ENCODE peak calls at places on chromosome 13, in six cellular contexts. One of them, this sample, is unnamed.

GRCh38 chr13:94322925-94323324 is 156.6 kb downstream of the DCT start:
- DNase-seq in GM12891: no peak
- DNase-seq in H1: no peak
- DNase-seq in K562: no peak
- DNase-seq in GM12878: no peak
- DNase-seq in HepG2: no peak
- DNase-seq in this sample: no peak

GRCh38 chr13:44449999-44450821 is 76.6 kb downstream of the SERP2 start:
- DNase-seq in HepG2: peak; percentile 42
- DNase-seq in H1: no peak
- DNase-seq in K562: no peak
- DNase-seq in GM12878: no peak
- DNase-seq in GM12891: no peak
- DNase-seq in this sample: no peak

GRCh38 chr13:75173457-75174356 is 308.3 kb downstream of the TBC1D4 start:
- DNase-seq in HepG2: peak; percentile 35
- DNase-seq in GM12878: no peak
- DNase-seq in GM12891: no peak
- DNase-seq in H1: no peak
- DNase-seq in K562: no peak
- DNase-seq in this sample: no peak

GRCh38 chr13:49812806-49813205 is 20.3 kb upstream of the KPNA3 start:
- DNase-seq in GM12878: no peak
- DNase-seq in K562: no peak
- DNase-seq in GM12891: no peak
- DNase-seq in HepG2: peak; percentile 66
- DNase-seq in H1: no peak
- DNase-seq in this sample: no peak

GRCh38 chr13:61664821-61665705 is 249.4 kb upstream of the PCDH20 start:
- DNase-seq in HepG2: peak; percentile 90
- DNase-seq in H1: no peak
- DNase-seq in K562: no peak
- DNase-seq in GM12891: no peak
- DNase-seq in GM12878: no peak
- DNase-seq in this sample: no peak

GRCh38 chr13:114106991-114107685 is 25.3 kb downstream of the RASA3 start:
- DNase-seq in GM12878: no peak
- DNase-seq in H1: no peak
- DNase-seq in K562: no peak
- DNase-seq in GM12891: no peak
- DNase-seq in HepG2: no peak
- DNase-seq in this sample: no peak

GRCh38 chr13:99892189-99892588 is 79.4 kb downstream of the ZIC5 start:
- DNase-seq in GM12878: no peak
- DNase-seq in HepG2: no peak
- DNase-seq in GM12891: no peak
- DNase-seq in K562: no peak
- DNase-seq in H1: peak; percentile 49
- DNase-seq in this sample: no peak

GRCh38 chr13:67474114-67474513 is 244.0 kb upstream of the PCDH9 start:
- DNase-seq in GM12891: no peak
- DNase-seq in GM12878: no peak
- DNase-seq in H1: no peak
- DNase-seq in HepG2: no peak
- DNase-seq in K562: no peak
- DNase-seq in this sample: no peak

GRCh38 chr13:92994056-92994455 is 232.6 kb upstream of the GPC6 start:
- DNase-seq in GM12891: no peak
- DNase-seq in HepG2: no peak
- DNase-seq in GM12878: no peak
- DNase-seq in K562: no peak
- DNase-seq in H1: no peak
- DNase-seq in this sample: no peak

GRCh38 chr13:50078512-50079277 is 63.5 kb downstream of the KCNRG start:
- DNase-seq in K562: no peak
- DNase-seq in GM12891: no peak
- DNase-seq in GM12878: no peak
- DNase-seq in H1: no peak
- DNase-seq in HepG2: no peak
- DNase-seq in this sample: no peak

GRCh38 chr13:99406799-99407201 is 94.5 kb upstream of the TM9SF2 start:
- DNase-seq in K562: no peak
- DNase-seq in GM12878: no peak
- DNase-seq in HepG2: no peak
- DNase-seq in H1: no peak
- DNase-seq in GM12891: no peak
- DNase-seq in this sample: no peak

GRCh38 chr13:86792153-86792651 is 879.0 kb upstream of the SLITRK5 start:
- DNase-seq in H1: no peak
- DNase-seq in HepG2: no peak
- DNase-seq in GM12878: no peak
- DNase-seq in K562: peak; percentile 19
- DNase-seq in GM12891: no peak
- DNase-seq in this sample: no peak

GRCh38 chr13:75771818-75772217 is 135.7 kb downstream of the LMO7 start:
- DNase-seq in GM12878: no peak
- DNase-seq in HepG2: no peak
- DNase-seq in GM12891: no peak
- DNase-seq in K562: no peak
- DNase-seq in H1: no peak
- DNase-seq in this sample: no peak

GRCh38 chr13:85610024-85610423 is 189.2 kb downstream of the SLITRK6 start:
- DNase-seq in GM12878: no peak
- DNase-seq in K562: no peak
- DNase-seq in H1: no peak
- DNase-seq in HepG2: no peak
- DNase-seq in GM12891: no peak
- DNase-seq in this sample: no peak

GRCh38 chr13:25067054-25067453 is 28.9 kb upstream of the PABPC3 start:
- DNase-seq in GM12878: no peak
- DNase-seq in GM12891: no peak
- DNase-seq in K562: no peak
- DNase-seq in H1: no peak
- DNase-seq in HepG2: no peak
- DNase-seq in this sample: no peak

GRCh38 chr13:60591348-60591747 is 194.3 kb downstream of the TDRD3 start:
- DNase-seq in HepG2: no peak
- DNase-seq in K562: no peak
- DNase-seq in GM12891: no peak
- DNase-seq in GM12878: no peak
- DNase-seq in H1: no peak
- DNase-seq in this sample: no peak

GRCh38 chr13:76014618-76015315 is 378.6 kb downstream of the LMO7 start:
- DNase-seq in H1: no peak
- DNase-seq in K562: no peak
- DNase-seq in HepG2: no peak
- DNase-seq in GM12878: no peak
- DNase-seq in GM12891: no peak
- DNase-seq in this sample: no peak

GRCh38 chr13:29605860-29606526 is 10.5 kb upstream of the SLC7A1 start:
- DNase-seq in K562: no peak
- DNase-seq in HepG2: no peak
- DNase-seq in GM12891: no peak
- DNase-seq in GM12878: no peak
- DNase-seq in H1: no peak
- DNase-seq in this sample: no peak

GRCh38 chr13:72379581-72379980 is 347.8 kb downstream of the MZT1 start:
- DNase-seq in H1: no peak
- DNase-seq in K562: no peak
- DNase-seq in HepG2: no peak
- DNase-seq in GM12878: no peak
- DNase-seq in GM12891: no peak
- DNase-seq in this sample: no peak

GRCh38 chr13:101346942-101347728 is 69.2 kb downstream of the NALCN start:
- DNase-seq in K562: no peak
- DNase-seq in GM12891: no peak
- DNase-seq in HepG2: no peak
- DNase-seq in GM12878: no peak
- DNase-seq in H1: no peak
- DNase-seq in this sample: no peak

GRCh38 chr13:108315273-108315672 is 45.8 kb downstream of the TNFSF13B start:
- DNase-seq in K562: peak; percentile 8
- DNase-seq in H1: no peak
- DNase-seq in HepG2: no peak
- DNase-seq in GM12878: peak; percentile 5
- DNase-seq in GM12891: no peak
- DNase-seq in this sample: no peak

GRCh38 chr13:87089391-87089790 is 581.8 kb upstream of the SLITRK5 start:
- DNase-seq in K562: no peak
- DNase-seq in HepG2: no peak
- DNase-seq in H1: no peak
- DNase-seq in GM12878: no peak
- DNase-seq in GM12891: no peak
- DNase-seq in this sample: no peak

GRCh38 chr13:62643007-62643483 is 1227.4 kb upstream of the PCDH20 start:
- DNase-seq in H1: no peak
- DNase-seq in HepG2: peak; percentile 5
- DNase-seq in K562: no peak
- DNase-seq in GM12878: peak; percentile 24
- DNase-seq in GM12891: no peak
- DNase-seq in this sample: no peak

GRCh38 chr13:44710576-44710975 is 134.4 kb upstream of the TSC22D1 start:
- DNase-seq in K562: no peak
- DNase-seq in H1: no peak
- DNase-seq in GM12878: peak; percentile 5
- DNase-seq in GM12891: peak; percentile 25
- DNase-seq in HepG2: no peak
- DNase-seq in this sample: peak; percentile 20

GRCh38 chr13:107713314-107713713 is 502.0 kb downstream of the LIG4 start:
- DNase-seq in GM12878: no peak
- DNase-seq in K562: no peak
- DNase-seq in GM12891: no peak
- DNase-seq in HepG2: no peak
- DNase-seq in H1: no peak
- DNase-seq in this sample: no peak

GRCh38 chr13:45527699-45528462 is 63.1 kb downstream of the COG3 start:
- DNase-seq in HepG2: peak; percentile 77
- DNase-seq in GM12891: no peak
- DNase-seq in GM12878: no peak
- DNase-seq in K562: no peak
- DNase-seq in H1: no peak
- DNase-seq in this sample: no peak

GRCh38 chr13:109088101-109088500 is 458.7 kb downstream of the MYO16 start:
- DNase-seq in K562: no peak
- DNase-seq in H1: no peak
- DNase-seq in GM12878: no peak
- DNase-seq in GM12891: no peak
- DNase-seq in HepG2: no peak
- DNase-seq in this sample: no peak

GRCh38 chr13:45142440-45143345 is 22.4 kb downstream of the GTF2F2 start:
- DNase-seq in H1: no peak
- DNase-seq in GM12891: no peak
- DNase-seq in K562: no peak
- DNase-seq in HepG2: peak; percentile 56
- DNase-seq in GM12878: no peak
- DNase-seq in this sample: no peak

GRCh38 chr13:48299591-48299990 is 4.0 kb upstream of the RB1 start:
- DNase-seq in HepG2: no peak
- DNase-seq in K562: no peak
- DNase-seq in H1: no peak
- DNase-seq in GM12878: no peak
- DNase-seq in GM12891: no peak
- DNase-seq in this sample: no peak

GRCh38 chr13:48302920-48303330 is 626 bp upstream of the RB1 start:
- DNase-seq in K562: no peak
- DNase-seq in GM12878: no peak
- DNase-seq in GM12891: no peak
- DNase-seq in H1: no peak
- DNase-seq in HepG2: no peak
- DNase-seq in this sample: no peak

GRCh38 chr13:48303331-48304131 is at the start of gene RB1:
- DNase-seq in H1: peak; percentile 81
- DNase-seq in K562: peak; percentile 90
- DNase-seq in GM12891: peak; percentile 77
- DNase-seq in HepG2: peak; percentile 80
- DNase-seq in GM12878: peak; percentile 51
- DNase-seq in this sample: peak; percentile 69

GRCh38 chr13:48304132-48304876 is 753 bp downstream of the RB1 start:
- DNase-seq in GM12878: peak; percentile 92
- DNase-seq in HepG2: peak; percentile 30
- DNase-seq in K562: peak; percentile 47
- DNase-seq in H1: no peak
- DNase-seq in GM12891: peak; percentile 54
- DNase-seq in this sample: peak; percentile 45
- TF ChIP-seq TAF1 in GM12878: peak; percentile 63
- TF ChIP-seq TAF1 in HepG2: no peak
- TF ChIP-seq TAF1 in K562: no peak
- TF ChIP-seq TAF1 in H1: no peak
- TF ChIP-seq TAF1 in GM12891: no peak
- TF ChIP-seq TAF1 in this sample: peak; percentile 60

GRCh38 chr13:110914293-110915056 is 394 bp downstream of the ANKRD10 start:
- DNase-seq in GM12891: peak; percentile 67
- DNase-seq in GM12878: no peak
- DNase-seq in K562: peak; percentile 77
- DNase-seq in HepG2: peak; percentile 58
- DNase-seq in H1: peak; percentile 76
- DNase-seq in this sample: peak; percentile 63
- TF ChIP-seq POLR2A in GM12891: no peak
- TF ChIP-seq POLR2A in GM12878: peak; percentile 79
- TF ChIP-seq POLR2A in K562: peak; percentile 83
- TF ChIP-seq POLR2A in HepG2: peak; percentile 88
- TF ChIP-seq POLR2A in H1: peak; percentile 69
- TF ChIP-seq POLR2A in this sample: peak; percentile 22

GRCh38 chr13:112893570-112894422 is 75.2 kb upstream of the MCF2L start:
- DNase-seq in H1: peak; percentile 80
- DNase-seq in K562: peak; percentile 52
- DNase-seq in GM12878: no peak
- DNase-seq in GM12891: peak; percentile 75
- DNase-seq in HepG2: peak; percentile 76
- DNase-seq in this sample: peak; percentile 66
- TF ChIP-seq TAF1 in H1: peak; percentile 14
- TF ChIP-seq TAF1 in K562: no peak
- TF ChIP-seq TAF1 in GM12878: no peak
- TF ChIP-seq TAF1 in GM12891: no peak
- TF ChIP-seq TAF1 in HepG2: peak; percentile 37
- TF ChIP-seq TAF1 in this sample: no peak

DNA sequence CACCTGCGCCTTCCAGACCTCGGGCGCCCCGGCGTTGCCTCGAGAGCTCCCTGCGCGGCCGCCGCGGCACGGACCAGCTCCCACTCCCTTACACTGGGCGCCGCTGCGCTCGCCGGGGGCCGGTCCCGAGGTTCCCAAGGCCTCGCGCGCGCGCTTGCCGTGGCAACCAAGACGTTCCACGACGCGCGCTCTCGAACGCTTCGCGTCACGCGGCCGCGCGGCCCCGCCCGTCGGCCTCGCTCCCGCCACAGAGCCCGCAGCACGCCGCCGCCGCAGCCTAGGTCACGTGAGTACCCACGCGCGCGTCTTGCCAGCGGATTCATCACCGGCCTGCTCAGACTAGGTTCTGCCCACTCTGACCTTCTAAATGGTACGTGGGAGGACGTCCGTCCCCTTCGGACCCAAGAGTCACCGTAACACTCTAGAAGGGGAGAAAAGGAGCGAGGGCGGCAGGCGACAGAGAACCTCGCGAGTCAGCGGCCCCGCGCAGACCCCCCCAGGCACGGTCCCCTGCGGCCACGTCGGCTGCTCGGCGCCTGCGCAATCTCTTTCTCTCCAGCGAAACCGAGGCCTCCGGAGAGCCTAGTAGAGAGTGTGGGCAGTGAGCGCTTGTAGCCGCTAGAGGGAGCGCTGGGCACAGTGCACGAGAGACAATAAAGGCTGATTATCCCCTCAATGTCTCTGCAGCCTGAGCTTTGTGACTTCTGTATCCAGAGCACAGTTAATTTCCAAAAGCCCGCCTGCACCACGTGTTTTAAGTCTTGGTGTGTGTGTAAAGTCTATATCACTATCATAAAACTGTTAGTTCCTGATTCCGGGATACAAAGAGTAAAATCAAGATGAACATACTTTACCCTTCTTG is at the start of gene SPART:
- DNase-seq in H1: peak; percentile 91
- DNase-seq in K562: peak; percentile 91
- DNase-seq in GM12891: peak; percentile 56
- DNase-seq in GM12878: peak; percentile 34
- DNase-seq in HepG2: peak; percentile 72
- DNase-seq in this sample: peak; percentile 54
- TF ChIP-seq POLR2A in H1: no peak
- TF ChIP-seq POLR2A in K562: peak; percentile 74
- TF ChIP-seq POLR2A in GM12891: no peak
- TF ChIP-seq POLR2A in GM12878: peak; percentile 54
- TF ChIP-seq POLR2A in HepG2: peak; percentile 37
- TF ChIP-seq POLR2A in this sample: no peak